ENCODE peak calls at places on chromosome 17, in six cellular contexts. E, D, J, G, O and Q are unnamed samples. For H3K4me1, the result is how much of the 10 kb centered on the place peaks cover.

GRCh38 chr17:62792122-62792800 is 15.9 kb downstream of the MARCHF10 start:
- DNase-seq in G (no peak), E (peak), J (no peak), O (peak), D (no peak), Q (no peak)

GRCh38 chr17:33292184-33292980 is 713 bp downstream of the ASIC2 start:
- DNase-seq in G (no peak), D (no peak), E (peak), O (no peak), J (no peak), Q (peak)

GRCh38 chr17:62696256-62696655 is 68.8 kb downstream of the MRC2 start:
- DNase-seq in D (no peak), O (no peak), J (no peak), G (no peak), E (no peak), Q (no peak)

GRCh38 chr17:7651097-7651958 is 602 bp downstream of the ATP1B2 start:
- DNase-seq in O (no peak), G (no peak), D (no peak), E (no peak), J (no peak), Q (peak)

GRCh38 chr17:80986816-80987480 is 4.7 kb upstream of the CHMP6 start:
- DNase-seq in E (no peak), J (no peak), O (no peak), G (no peak), D (no peak), Q (peak)

GRCh38 chr17:18185832-18186231 is 2.2 kb downstream of the ALKBH5 start:
- DNase-seq in E (no peak), J (no peak), O (no peak), D (no peak), G (no peak), Q (no peak)

GRCh38 chr17:18237461-18237860 is 12.0 kb downstream of the LLGL1 start:
- DNase-seq in D (no peak), G (no peak), E (no peak), O (no peak), J (no peak), Q (no peak)

GRCh38 chr17:8158267-8159031 is 4.3 kb downstream of the VAMP2 start:
- DNase-seq in G (peak), J (peak), D (peak), O (peak), E (peak), Q (peak)

GRCh38 chr17:76408037-76408849 is 23.8 kb downstream of the SPHK1 start:
- DNase-seq in O (peak), J (peak), D (peak), E (peak), G (peak), Q (peak)

GRCh38 chr17:82281502-82282238 is 8.2 kb upstream of the CSNK1D start:
- DNase-seq in E (peak), J (no peak), D (no peak), O (peak), G (no peak), Q (peak)

GRCh38 chr17:83201206-83202001 is 122.0 kb downstream of the METRNL start:
- DNase-seq in J (peak), D (no peak), E (no peak), O (no peak), G (peak), Q (no peak)

GRCh38 chr17:32161506-32162365 is 19.4 kb downstream of the RHOT1 start:
- DNase-seq in J (no peak), G (no peak), E (no peak), O (peak), D (no peak), Q (no peak)

GRCh38 chr17:75875940-75876189 is 2.5 kb downstream of the TRIM47 start:
- DNase-seq in E (no peak), J (peak), G (no peak), O (no peak), D (no peak), Q (peak)

GRCh38 chr17:73933871-73934270 is 269.6 kb upstream of the RPL38 start:
- DNase-seq in J (no peak), G (no peak), D (no peak), O (no peak), E (no peak), Q (no peak)

GRCh38 chr17:82940226-82941020 is 100.6 kb upstream of the ZNF750 start:
- DNase-seq in J (no peak), O (no peak), E (no peak), D (no peak), G (no peak), Q (no peak)

GRCh38 chr17:7988750-7989178 is 13.7 kb upstream of the GUCY2D start:
- DNase-seq in G (peak), J (peak), D (peak), E (peak), O (peak), Q (no peak)

GRCh38 chr17:31297090-31297489 is at the start of gene OMG:
- DNase-seq in G (no peak), E (no peak), J (no peak), D (no peak), O (no peak), Q (no peak)

GRCh38 chr17:57939797-57940196 is 15.4 kb downstream of the CUEDC1 start:
- DNase-seq in E (no peak), J (no peak), O (no peak), G (no peak), D (peak), Q (peak)

GRCh38 chr17:21029032-21029431 is 13.8 kb downstream of the USP22 start:
- DNase-seq in D (no peak), G (no peak), J (no peak), O (peak), E (peak), Q (no peak)

GRCh38 chr17:21374455-21375161 is 1.5 kb upstream of the KCNJ12 start:
- DNase-seq in E (peak), J (no peak), G (no peak), D (no peak), O (peak), Q (no peak)

GRCh38 chr17:57705921-57706695 is 39.0 kb downstream of the CCDC182 start:
- DNase-seq in E (no peak), D (no peak), O (peak), G (no peak), J (no peak), Q (no peak)

GRCh38 chr17:10743316-10744009 is 13.6 kb upstream of the TMEM220 start:
- DNase-seq in D (no peak), G (no peak), O (peak), J (no peak), E (no peak), Q (no peak)

GRCh38 chr17:17783121-17783824 is 53.5 kb downstream of the SREBF1 start:
- DNase-seq in O (peak), E (no peak), D (no peak), J (peak), G (peak), Q (peak)

GRCh38 chr17:63476494-63476856 is 386 bp upstream of the ACE start:
- DNase-seq in O (peak), G (no peak), D (no peak), E (no peak), J (no peak), Q (peak)

GRCh38 chr17:54353789-54354525 is 531.2 kb downstream of the KIF2B start:
- DNase-seq in G (no peak), D (no peak), E (no peak), J (no peak), O (no peak), Q (no peak)

GRCh38 chr17:51164911-51165679 is 1.1 kb upstream of the NME2 start:
- DNase-seq in E (peak), D (no peak), O (no peak), G (no peak), J (no peak), Q (peak)

GRCh38 chr17:78672880-78673371 is 95.7 kb upstream of the DNAH17 start:
- DNase-seq in G (no peak), E (peak), D (no peak), J (no peak), O (no peak), Q (no peak)

GRCh38 chr17:80847506-80848230 is 144.0 kb upstream of the CHMP6 start:
- DNase-seq in D (peak), E (no peak), J (no peak), O (no peak), G (peak), Q (peak)

DNA sequence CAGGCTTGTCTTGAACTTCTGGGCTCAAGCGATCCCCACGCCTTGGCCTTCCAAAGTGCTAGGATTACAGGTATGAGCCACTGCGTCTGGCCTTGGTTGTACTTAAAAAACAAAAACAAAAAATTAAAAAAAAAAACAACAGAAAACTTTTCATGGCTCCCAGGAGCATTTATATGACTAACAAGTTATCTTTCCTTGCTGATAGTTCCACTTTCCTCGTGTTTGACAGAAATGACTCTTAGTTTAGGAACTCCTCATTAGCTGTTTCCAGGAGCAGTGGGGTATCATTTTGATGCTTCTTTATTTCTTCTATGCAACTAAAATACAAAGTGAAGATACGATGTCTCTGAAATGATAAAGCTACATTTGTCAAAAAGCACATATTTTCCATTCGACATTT is 165.4 kb downstream of the PRKCA start:
- DNase-seq in O (no peak), G (no peak), D (no peak), E (no peak), J (no peak), Q (no peak)
- H3K4me1 ChIP-seq in O (half or more), G (under half), D (half or more), E (half or more), J (under half), Q (under half)

DNA sequence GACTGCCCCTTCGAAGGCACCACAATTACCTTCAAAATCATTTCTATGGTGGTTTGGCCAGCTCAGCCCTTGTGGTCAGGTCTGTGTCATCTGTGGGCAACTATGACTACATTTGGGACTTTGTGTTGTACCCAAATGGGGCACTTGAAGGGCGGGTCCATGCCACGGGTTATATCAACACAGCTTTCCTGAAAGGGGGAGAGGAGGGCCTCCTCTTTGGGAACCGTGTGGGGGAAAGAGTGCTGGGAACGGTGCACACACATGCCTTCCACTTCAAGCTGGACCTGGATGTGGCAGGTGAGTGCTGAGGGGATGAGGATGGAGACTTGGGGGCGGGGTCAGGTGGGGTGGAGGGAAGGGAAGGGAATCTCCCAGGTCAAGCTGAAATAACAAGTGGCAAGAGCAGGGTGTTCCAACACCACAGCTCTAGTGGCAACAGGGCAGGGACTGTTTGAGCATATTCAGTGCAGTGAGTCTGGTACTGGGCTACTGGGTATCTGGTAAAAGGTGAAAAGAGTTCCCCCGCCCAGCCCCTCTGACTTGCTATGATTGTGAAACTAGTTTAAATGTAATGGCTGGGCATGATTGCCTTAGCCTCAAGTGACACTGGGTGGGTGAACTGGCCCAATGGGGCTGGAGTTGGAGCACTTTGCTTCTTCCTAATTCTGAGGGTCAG is 1.7 kb downstream of the AOC2 start:
- DNase-seq in O (peak), G (no peak), J (no peak), E (no peak), D (no peak), Q (no peak)
- H3K27ac ChIP-seq in O (peak), G (no peak), J (peak), E (peak), D (no peak), Q (peak)

DNA sequence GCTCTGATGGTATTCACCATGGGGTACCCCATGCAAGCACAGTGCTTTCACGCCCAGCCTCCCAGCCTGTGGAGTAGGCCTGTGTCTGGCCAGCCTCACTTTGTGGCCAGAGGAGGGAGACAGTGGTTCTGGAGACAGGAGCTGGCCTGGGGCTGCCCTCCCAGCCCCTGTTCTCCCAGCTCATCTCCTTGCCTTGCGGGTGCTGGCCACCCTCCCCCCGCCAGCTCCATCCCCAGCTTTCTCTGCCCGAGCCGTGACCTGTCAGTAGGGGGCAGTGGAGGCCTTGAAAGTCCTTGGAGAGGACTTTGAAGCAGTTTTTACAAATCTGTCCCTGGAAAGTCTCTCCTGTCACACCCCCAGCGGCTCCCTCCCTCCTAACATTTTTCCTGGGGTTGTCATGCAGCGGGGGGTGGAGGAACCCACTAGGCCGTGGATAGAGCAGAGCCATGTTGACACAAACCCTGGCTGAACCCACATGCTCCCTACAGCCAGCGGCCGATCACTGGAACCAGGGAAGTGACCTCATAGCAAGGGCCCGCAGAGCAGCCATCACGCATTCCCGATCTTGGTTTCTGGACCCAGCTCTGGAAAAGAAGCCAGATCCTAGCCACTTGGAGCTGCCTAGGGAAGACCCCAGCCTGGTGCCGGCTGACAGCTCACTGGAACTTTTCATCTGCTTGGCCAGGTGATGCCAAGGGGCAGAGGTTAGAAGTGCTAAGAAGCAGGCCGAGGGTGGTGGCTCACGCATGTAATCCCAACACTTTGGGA is 289.4 kb downstream of the SEC14L1 start:
- DNase-seq in D (peak), E (peak), G (peak), J (peak), O (peak), Q (peak)
- H3K4me1 ChIP-seq in D (half or more), E (half or more), G (half or more), J (half or more), O (under half), Q (under half)

GRCh38 chr17:40286473-40286872 is 1.2 kb upstream of the CDC6 start:
- DNase-seq in E (no peak), D (no peak), J (no peak), G (no peak), O (no peak), Q (no peak)

GRCh38 chr17:40283662-40284061 is 4.0 kb upstream of the CDC6 start:
- DNase-seq in G (no peak), D (no peak), E (peak), O (peak), J (no peak), Q (no peak)

GRCh38 chr17:40284085-40284713 is 3.5 kb upstream of the CDC6 start:
- DNase-seq in J (no peak), O (peak), G (no peak), D (no peak), E (no peak), Q (no peak)

GRCh38 chr17:40278414-40278813 is 9.3 kb upstream of the CDC6 start:
- DNase-seq in J (no peak), O (no peak), D (no peak), G (no peak), E (no peak), Q (no peak)

GRCh38 chr17:40281663-40282062 is 6.0 kb upstream of the CDC6 start:
- DNase-seq in E (no peak), O (no peak), J (no peak), D (no peak), G (no peak), Q (no peak)
- H3K27ac ChIP-seq in E (no peak), O (no peak), J (no peak), D (no peak), G (no peak), Q (no peak)

DNA sequence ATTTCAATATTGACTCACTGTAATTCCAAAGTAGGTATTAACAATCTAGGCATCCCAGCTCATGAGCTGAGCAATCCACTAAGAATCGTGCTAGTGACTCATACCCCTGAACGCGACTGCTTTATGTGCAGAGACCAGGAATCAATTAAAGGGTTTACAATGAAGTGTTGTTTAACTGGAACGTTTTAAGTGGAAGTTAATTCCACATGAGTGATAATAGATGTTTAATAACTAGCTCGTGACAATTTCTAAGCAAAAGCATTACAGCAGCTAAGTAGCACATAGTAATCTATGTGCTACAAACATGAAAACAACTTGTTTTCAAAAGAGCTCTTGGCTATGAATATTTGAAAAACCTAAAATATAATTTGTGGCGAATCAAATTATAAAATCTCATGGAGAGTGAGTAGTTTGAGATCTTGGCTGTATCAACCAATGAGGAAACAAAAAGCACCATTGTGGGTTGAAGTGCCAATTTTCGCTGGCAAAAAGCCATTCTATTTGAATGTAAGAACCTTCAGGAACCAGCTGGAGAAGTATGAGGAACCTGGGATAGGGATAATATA is 9.4 kb downstream of the GJC1 start:
- DNase-seq in J (no peak), D (no peak), O (peak), G (no peak), E (peak), Q (no peak)
- H3K4me1 ChIP-seq in J (under half), D (under half), O (under half), G (under half), E (under half), Q (under half)

DNA sequence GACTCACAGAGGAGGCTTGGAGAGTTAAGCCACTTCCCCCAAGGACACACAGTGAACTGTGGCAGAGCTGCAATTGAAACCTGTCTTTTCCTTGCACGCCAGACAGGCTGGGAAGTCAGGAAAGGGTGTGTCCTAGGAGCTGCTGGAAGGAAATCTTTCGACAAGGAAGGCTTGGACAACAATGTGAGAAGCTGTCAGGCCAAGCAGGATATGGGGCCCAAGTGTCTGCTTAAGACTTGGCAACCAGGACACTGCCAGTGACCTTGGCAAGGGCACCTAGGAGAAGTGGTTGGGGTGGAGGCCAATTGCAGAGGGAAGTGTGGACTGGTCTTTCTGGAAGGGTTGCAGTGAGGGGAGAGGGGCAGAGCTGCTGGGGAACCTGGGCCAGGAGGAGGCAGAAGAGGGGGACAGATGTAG is 2.1 kb upstream of the CAMKK1 start:
- DNase-seq in E (peak), O (peak), J (peak), G (no peak), D (no peak), Q (peak)
- H3K27ac ChIP-seq in E (peak), O (peak), J (peak), G (no peak), D (no peak), Q (peak)

GRCh38 chr17:27577884-27578717 is 52.9 kb upstream of the LGALS9 start:
- DNase-seq in G (no peak), J (peak), D (no peak), E (no peak), O (no peak), Q (peak)
- H3K4me1 ChIP-seq in G (under half), J (under half), D (under half), E (half or more), O (under half), Q (under half)

GRCh38 chr17:1715803-1716075 is 5.6 kb upstream of the TLCD2 start:
- DNase-seq in G (no peak), J (no peak), O (no peak), E (no peak), D (no peak), Q (no peak)
- H3K27ac ChIP-seq in G (peak), J (peak), O (peak), E (peak), D (no peak), Q (peak)

DNA sequence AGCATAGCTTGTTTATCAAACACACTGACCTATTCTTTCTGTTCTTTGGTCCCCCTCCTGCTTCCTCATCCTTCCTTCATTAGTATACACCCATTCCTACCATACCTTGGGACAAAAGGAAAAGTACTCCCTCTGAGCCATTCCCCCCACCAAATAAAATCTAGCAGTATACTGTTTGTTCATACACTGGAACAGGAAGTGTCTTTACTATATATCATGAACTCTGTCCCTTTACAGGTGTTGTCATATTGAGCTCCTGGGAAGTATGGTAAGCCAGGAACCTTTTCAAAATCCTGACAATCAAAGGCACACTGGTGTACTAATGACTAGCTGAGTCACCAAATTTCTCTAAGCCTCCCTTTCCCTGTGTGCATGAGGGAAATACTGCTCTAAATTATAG is 37.4 kb upstream of the NUFIP2 start:
- DNase-seq in J (no peak), O (no peak), E (peak), G (no peak), D (no peak), Q (no peak)
- H3K4me1 ChIP-seq in J (under half), O (under half), E (under half), G (under half), D (under half), Q (under half)